ENCODE peak calls at places on chromosomes 2 and 18, in five cellular contexts. C is fibroblast of lung; T is GM04504; D is effector memory CD4-positive, alpha-beta T cell; P is amniotic stem cell. R is an unnamed sample.

GRCh38 chr18:26497881-26498280 is 50.5 kb downstream of the KCTD1 start:
- DNase-seq in C (peak), T (no peak), P (no peak), D (no peak), R (no peak)

GRCh38 chr18:12703714-12704113 is 872 bp downstream of the PSMG2 start:
- DNase-seq in C (peak), D (no peak), P (no peak), T (no peak), R (no peak)

GRCh38 chr2:237968048-237968862 is 1.4 kb downstream of the UBE2F start:
- DNase-seq in P (no peak), T (peak), D (no peak), C (peak), R (no peak)

GRCh38 chr2:8399731-8400130 is 282.1 kb upstream of the ID2 start:
- DNase-seq in T (no peak), P (no peak), C (no peak), D (no peak), R (no peak)

GRCh38 chr2:74002515-74003391 is 18.0 kb downstream of the TET3 start:
- DNase-seq in C (peak), T (peak), P (peak), D (peak), R (peak)

GRCh38 chr2:108428286-108429009 is 20.6 kb upstream of the GCC2 start:
- DNase-seq in T (no peak), D (no peak), C (peak), P (no peak), R (no peak)

GRCh38 chr2:7925506-7925905 is 756.4 kb upstream of the ID2 start:
- DNase-seq in P (no peak), C (no peak), T (no peak), D (no peak), R (no peak)

GRCh38 chr2:127695491-127696472 is 5.5 kb upstream of the SFT2D3 start:
- DNase-seq in C (peak), D (peak), T (no peak), P (peak), R (no peak)

GRCh38 chr2:8547284-8548064 is 134.4 kb upstream of the ID2 start:
- DNase-seq in P (no peak), D (no peak), T (no peak), C (no peak), R (no peak)

GRCh38 chr2:142220901-142221300 is 90.1 kb upstream of the LRP1B start:
- DNase-seq in C (peak), P (no peak), T (no peak), D (no peak), R (no peak)

GRCh38 chr2:142693171-142693950 is 184.1 kb upstream of the KYNU start:
- DNase-seq in P (no peak), T (no peak), C (no peak), D (no peak), R (no peak)

GRCh38 chr2:27799646-27800010 is 28.1 kb downstream of the MRPL33 start:
- DNase-seq in P (peak), D (no peak), T (no peak), C (no peak), R (peak)

GRCh38 chr18:61362511-61362910 is 29.3 kb downstream of the CDH20 start:
- DNase-seq in C (no peak), T (no peak), P (no peak), D (no peak), R (no peak)

GRCh38 chr18:57975805-57976204 is 68.2 kb upstream of the NEDD4L start:
- DNase-seq in C (no peak), D (no peak), P (no peak), T (no peak), R (no peak)

GRCh38 chr2:86750240-86750839 is 30.2 kb downstream of the RMND5A start:
- DNase-seq in P (no peak), C (peak), D (no peak), T (no peak), R (no peak)

GRCh38 chr2:202149155-202149762 is 76.2 kb downstream of the KIAA2012 start:
- DNase-seq in C (peak), D (no peak), P (no peak), T (no peak), R (no peak)

GRCh38 chr2:150631236-150631603 is 143.8 kb upstream of the RND3 start:
- DNase-seq in C (no peak), T (no peak), D (no peak), P (no peak), R (no peak)

GRCh38 chr2:216315817-216316603 is 56.3 kb downstream of the MARCHF4 start:
- DNase-seq in D (no peak), C (peak), P (peak), T (peak), R (peak)

GRCh38 chr2:127897531-127898187 is 11.9 kb upstream of the AMMECR1L start:
- DNase-seq in D (no peak), T (no peak), P (no peak), C (no peak), R (no peak)

GRCh38 chr2:44741507-44741906 is 200.0 kb upstream of the SIX3 start:
- DNase-seq in P (no peak), T (no peak), C (peak), D (no peak), R (no peak)

GRCh38 chr2:102337481-102338386 is 17.9 kb upstream of the IL18R1 start:
- DNase-seq in C (no peak), T (no peak), P (no peak), D (no peak), R (no peak)

GRCh38 chr2:158004131-158004530 is 97.5 kb upstream of the UPP2 start:
- DNase-seq in P (no peak), D (no peak), T (no peak), C (peak), R (no peak)

GRCh38 chr2:43083278-43083677 is 143.1 kb downstream of the ZFP36L2 start:
- DNase-seq in P (no peak), T (no peak), C (no peak), D (no peak), R (no peak)

GRCh38 chr2:199019898-199020507 is 437.7 kb downstream of the SATB2 start:
- DNase-seq in D (no peak), P (peak), C (peak), T (peak), R (no peak)

GRCh38 chr2:26432856-26433255 is 31.1 kb downstream of the DRC1 start:
- DNase-seq in C (peak), D (no peak), P (no peak), T (no peak), R (no peak)

GRCh38 chr2:241160318-241160717 is 10.1 kb downstream of the PPP1R7 start:
- DNase-seq in T (no peak), C (no peak), D (no peak), P (no peak), R (no peak)

R was measured in T1000.